ENCODE peak calls at places on chromosomes 4 and X, in four cellular contexts. L is mesothelial cell of epicardium; R is hippocampal formation; E is activated CD4-positive, CD25-positive, alpha-beta regulatory T cell. Z is an unnamed sample.

GRCh38 chr4:168664242-168664897 is 167.5 kb downstream of the PALLD start:
- DNase-seq in L (no peak), R (no peak), E (no peak), Z (no peak)

GRCh38 chr4:181938641-181939040 is 304.6 kb upstream of the TENM3 start:
- DNase-seq in L (no peak), R (no peak), E (no peak), Z (no peak)

GRCh38 chrX:47581731-47582647 is at the start of gene TIMP1:
- DNase-seq in L (peak), R (peak), E (peak), Z (peak)

GRCh38 chr4:124427095-124427767 is 285.3 kb downstream of the ANKRD50 start:
- DNase-seq in L (no peak), R (no peak), E (no peak), Z (no peak)

GRCh38 chr4:43607827-43608461 is 715.4 kb downstream of the GRXCR1 start:
- DNase-seq in L (no peak), R (no peak), E (no peak), Z (no peak)

GRCh38 chr4:181008164-181008563 is 1235.0 kb upstream of the TENM3 start:
- DNase-seq in L (no peak), R (no peak), E (no peak), Z (peak)

GRCh38 chr4:168098257-168098717 is 6.0 kb downstream of the ANXA10 start:
- DNase-seq in L (no peak), R (no peak), E (no peak), Z (peak)

GRCh38 chrX:133593531-133593930 is 178.2 kb upstream of the GPC4 start:
- DNase-seq in L (no peak), R (no peak), E (no peak), Z (no peak)

GRCh38 chrX:53291596-53291995 is 10.2 kb upstream of the IQSEC2 start:
- DNase-seq in L (no peak), R (no peak), E (no peak), Z (no peak)

GRCh38 chr4:99038213-99038612 is 42.7 kb downstream of the METAP1 start:
- DNase-seq in L (no peak), R (no peak), E (no peak), Z (no peak)

GRCh38 chr4:184270808-184271413 is 53.2 kb upstream of the ENPP6 start:
- DNase-seq in L (no peak), R (no peak), E (no peak), Z (no peak)

GRCh38 chrX:83501540-83501939 is 6.5 kb upstream of the POU3F4 start:
- DNase-seq in L (no peak), R (no peak), E (no peak), Z (no peak)

GRCh38 chr4:125736057-125736456 is 421.3 kb downstream of the FAT4 start:
- DNase-seq in L (no peak), R (no peak), E (no peak), Z (peak)

GRCh38 chr4:55725057-55725456 is 89.0 kb upstream of the NMU start:
- DNase-seq in L (no peak), R (no peak), E (no peak), Z (no peak)

GRCh38 chr4:166602068-166602467 is 632.2 kb downstream of the SPOCK3 start:
- DNase-seq in L (no peak), R (no peak), E (no peak), Z (no peak)

GRCh38 chr4:15958562-15958961 is 4.4 kb downstream of the FGFBP2 start:
- DNase-seq in L (no peak), R (no peak), E (no peak), Z (no peak)

GRCh38 chrX:134933248-134933647 is 57.5 kb upstream of the SMIM10 start:
- DNase-seq in L (no peak), R (no peak), E (no peak), Z (peak)

GRCh38 chr4:121738780-121739547 is 26.0 kb downstream of the SMIM43 start:
- DNase-seq in L (no peak), R (no peak), E (no peak), Z (no peak)

GRCh38 chrX:15853586-15854079 is 980 bp downstream of the AP1S2 start:
- DNase-seq in L (no peak), R (no peak), E (no peak), Z (peak)

GRCh38 chrX:16516473-16516872 is 133.5 kb upstream of the S100G start:
- DNase-seq in L (no peak), R (no peak), E (no peak), Z (no peak)

GRCh38 chr4:78902313-78902712 is 36.9 kb downstream of the PAQR3 start:
- DNase-seq in L (no peak), R (no peak), E (no peak), Z (no peak)

GRCh38 chr4:182175788-182176519 is 67.2 kb upstream of the TENM3 start:
- DNase-seq in L (no peak), R (no peak), E (no peak), Z (no peak)

GRCh38 chr4:172725581-172725980 is 443.0 kb upstream of the GALNT7 start:
- DNase-seq in L (no peak), R (no peak), E (no peak), Z (peak)

Z was measured in EL.